ENCODE peak calls at places on chromosome 5, in ten cellular contexts. B is AG20443; Y is activated gamma-delta T cell; C is left ventricle myocardium superior; J is bronchial epithelial cell; H is GM13977; Q is cardiac fibroblast; P is activated T-helper 2 cell treated with anti-CD3 and anti-CD28 coated beads, Interferon-gamma antibody, Interleukin-2, Interleukin-4, amounts not matched to agents 10 μg/mL and 5 μg/mL and 100 μg/mL, durations not matched to agents 14 hours and 24 hours and 36 hours; T is LoVo; M is IMR-90. V is an unnamed sample.

GRCh38 chr5:157350939-157351338 is 85.0 kb downstream of the CYFIP2 start:
- DNase-seq in B (no peak), Y (no peak), C (no peak), J (no peak), H (peak), Q (peak), P (no peak), T (no peak), M (peak), V (no peak)

GRCh38 chr5:140588311-140589070 is 23.9 kb downstream of the SLC35A4 start:
- DNase-seq in B (peak), Y (no peak), C (no peak), J (no peak), H (no peak), Q (peak), P (no peak), T (no peak), M (peak), V (no peak)

GRCh38 chr5:181191526-181192336 is 13.3 kb downstream of the TRIM7 start:
- DNase-seq in B (peak), Y (no peak), C (peak), J (peak), H (peak), Q (peak), P (peak), T (peak), M (peak), V (peak)

GRCh38 chr5:178227138-178227659 is 5.4 kb downstream of the PHYKPL start:
- DNase-seq in B (no peak), Y (no peak), C (peak), J (no peak), H (no peak), Q (no peak), P (no peak), T (no peak), M (peak), V (no peak)

GRCh38 chr5:111902436-111902835 is 145.4 kb upstream of the NREP start:
- DNase-seq in B (no peak), Y (no peak), C (no peak), J (no peak), H (no peak), Q (no peak), P (no peak), T (no peak), M (no peak), V (no peak)

GRCh38 chr5:73031839-73032238 is 76.0 kb downstream of the FCHO2 start:
- DNase-seq in B (peak), Y (no peak), C (peak), J (peak), H (no peak), Q (peak), P (no peak), T (no peak), M (peak), V (peak)

GRCh38 chr5:180470966-180471582 is 23.1 kb upstream of the CNOT6 start:
- DNase-seq in B (peak), Y (no peak), C (peak), J (peak), H (peak), Q (peak), P (peak), T (peak), M (peak), V (peak)

GRCh38 chr5:79229357-79230174 is 6.4 kb upstream of the JMY start:
- DNase-seq in B (peak), Y (no peak), C (no peak), J (peak), H (peak), Q (no peak), P (no peak), T (no peak), M (peak), V (peak)

GRCh38 chr5:139747583-139748504 is 47.8 kb upstream of the PSD2 start:
- DNase-seq in B (peak), Y (peak), C (peak), J (no peak), H (peak), Q (peak), P (peak), T (no peak), M (peak), V (peak)

GRCh38 chr5:54851449-54851848 is 133.9 kb downstream of the ESM1 start:
- DNase-seq in B (no peak), Y (no peak), C (no peak), J (peak), H (no peak), Q (no peak), P (no peak), T (no peak), M (no peak), V (no peak)

GRCh38 chr5:151900876-151901275 is 23.8 kb downstream of the GLRA1 start:
- DNase-seq in B (no peak), Y (no peak), C (no peak), J (no peak), H (no peak), Q (no peak), P (no peak), T (no peak), M (no peak), V (no peak)

GRCh38 chr5:142056831-142057696 is 44.2 kb upstream of the GNPDA1 start:
- DNase-seq in B (no peak), Y (no peak), C (no peak), J (no peak), H (no peak), Q (no peak), P (no peak), T (no peak), M (no peak), V (no peak)

GRCh38 chr5:132238901-132239500 is 11.3 kb upstream of the P4HA2 start:
- DNase-seq in B (no peak), Y (no peak), C (no peak), J (no peak), H (no peak), Q (no peak), P (no peak), T (no peak), M (no peak), V (no peak)

GRCh38 chr5:36839479-36839878 is 37.1 kb upstream of the NIPBL start:
- DNase-seq in B (no peak), Y (no peak), C (no peak), J (no peak), H (no peak), Q (no peak), P (no peak), T (no peak), M (no peak), V (no peak)

GRCh38 chr5:151509231-151509630 is 61.8 kb downstream of the SLC36A1 start:
- DNase-seq in B (no peak), Y (no peak), C (no peak), J (peak), H (no peak), Q (no peak), P (no peak), T (no peak), M (no peak), V (no peak)

GRCh38 chr5:130964238-130965192 is 200.5 kb downstream of the HINT1 start:
- DNase-seq in B (peak), Y (no peak), C (no peak), J (peak), H (no peak), Q (no peak), P (no peak), T (no peak), M (no peak), V (no peak)

GRCh38 chr5:54743997-54744788 is 226.6 kb downstream of the SNX18 start:
- DNase-seq in B (peak), Y (no peak), C (no peak), J (peak), H (peak), Q (peak), P (peak), T (no peak), M (peak), V (no peak)

GRCh38 chr5:1729641-1730486 is 69.8 kb downstream of the MRPL36 start:
- DNase-seq in B (no peak), Y (no peak), C (no peak), J (no peak), H (no peak), Q (no peak), P (peak), T (no peak), M (no peak), V (no peak)

GRCh38 chr5:171681061-171681460 is 104.6 kb upstream of the SMIM23 start:
- DNase-seq in B (no peak), Y (no peak), C (no peak), J (no peak), H (no peak), Q (no peak), P (no peak), T (no peak), M (no peak), V (no peak)

V was measured in G401.